ENCODE peak calls at places on chromosomes 11 and 22, in five cellular contexts. X is RWPE2, V is testis, M is endothelial cell of umbilical vein, O is gastrocnemius medialis. Z is an unnamed sample.

GRCh38 chr11:7442588-7443215 is 42.6 kb upstream of the OLFML1 start:
- DNase-seq in V (peak), M (peak), O (peak), X (no peak), Z (peak)

GRCh38 chr11:46389450-46390330 is 1.9 kb downstream of the CHRM4 start:
- DNase-seq in V (peak), M (peak), X (peak), O (peak), Z (peak)

GRCh38 chr11:129018991-129019390 is 76.3 kb upstream of the TP53AIP1 start:
- DNase-seq in V (no peak), O (no peak), X (no peak), M (no peak), Z (no peak)

GRCh38 chr11:67303132-67303988 is at the start of gene SSH3:
- DNase-seq in M (peak), X (peak), V (peak), O (peak), Z (peak)

GRCh38 chr11:125250316-125250870 is 85.8 kb downstream of the PKNOX2 start:
- DNase-seq in M (no peak), X (no peak), O (peak), V (peak), Z (no peak)

GRCh38 chr11:32148824-32149223 is 58.0 kb downstream of the RCN1 start:
- DNase-seq in X (no peak), V (no peak), M (no peak), O (no peak), Z (peak)

GRCh38 chr11:39630365-39630764 is 1829.1 kb downstream of the LRRC4C start:
- DNase-seq in X (no peak), O (no peak), M (no peak), V (no peak), Z (no peak)

GRCh38 chr22:30198152-30198845 is 48.3 kb downstream of the LIF start:
- DNase-seq in M (no peak), X (no peak), O (no peak), V (no peak), Z (no peak)

GRCh38 chr11:46149342-46149741 is 28.1 kb upstream of the PHF21A start:
- DNase-seq in V (no peak), X (no peak), M (no peak), O (no peak), Z (no peak)

GRCh38 chr11:7905961-7906429 is 25.1 kb downstream of the OR10A6 start:
- DNase-seq in M (no peak), O (no peak), X (peak), V (no peak), Z (no peak)

GRCh38 chr11:79160786-79161403 is 279.9 kb downstream of the TENM4 start:
- DNase-seq in O (no peak), M (no peak), X (no peak), V (peak), Z (peak)
- TF ChIP-seq CTCF in O (no peak), M (peak), X (peak), V (peak), Z (peak)

GRCh38 chr22:24583221-24583971 is 9.5 kb downstream of the LRRC75B start:
- DNase-seq in O (no peak), X (no peak), M (no peak), V (peak), Z (peak)

GRCh38 chr22:24584871-24585411 is 7.9 kb downstream of the LRRC75B start:
- DNase-seq in M (no peak), V (no peak), O (no peak), X (no peak), Z (no peak)

GRCh38 chr22:24585927-24586546 is 6.8 kb downstream of the LRRC75B start:
- DNase-seq in M (no peak), O (no peak), X (no peak), V (no peak), Z (no peak)

GRCh38 chr22:24585461-24585860 is 7.4 kb downstream of the LRRC75B start:
- DNase-seq in V (no peak), M (no peak), X (no peak), O (no peak), Z (no peak)

DNA sequence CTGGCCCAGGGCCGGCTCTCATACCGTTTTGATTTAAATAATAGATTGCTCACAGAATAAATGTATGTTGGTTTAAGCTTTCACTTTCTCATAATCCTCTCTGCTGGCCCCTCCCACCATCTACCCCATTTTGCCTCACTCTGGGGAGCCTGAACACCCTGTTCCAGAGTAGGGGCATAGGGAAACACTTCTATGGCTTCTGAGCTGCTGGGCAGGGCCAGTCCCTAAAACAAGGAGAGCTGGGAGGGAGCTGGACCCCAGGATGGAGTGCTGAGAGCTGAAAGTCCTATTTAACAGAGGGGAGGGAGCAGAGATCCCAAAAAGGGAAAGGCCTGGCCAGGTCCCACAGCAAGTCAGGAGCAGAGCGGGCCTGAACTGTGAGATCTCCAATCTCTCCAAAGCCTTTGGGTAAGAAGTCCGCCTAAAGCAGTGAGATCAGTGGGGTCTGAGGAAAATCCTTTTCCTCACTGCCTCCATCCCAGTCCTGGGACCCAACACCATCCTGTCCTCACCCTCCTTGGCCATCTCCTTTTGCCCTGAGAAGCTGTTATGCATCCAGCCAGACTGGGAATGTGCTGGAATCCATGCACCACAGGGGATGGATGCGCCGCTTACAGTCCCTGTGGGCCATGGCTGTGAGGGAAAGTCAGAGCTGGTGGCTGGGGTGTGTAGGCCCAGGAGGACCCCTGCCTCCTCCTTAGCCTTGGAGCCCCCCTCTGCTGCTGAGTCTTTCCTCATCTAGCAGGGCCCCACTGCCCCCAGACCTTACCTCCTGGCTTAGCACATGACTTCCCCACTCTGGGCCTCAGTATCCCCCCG is 8.7 kb downstream of the LRRC75B start:
- DNase-seq in V (no peak), O (no peak), X (no peak), M (no peak), Z (no peak)
- H3K4me3 ChIP-seq in V (no peak), O (no peak), X (no peak), M (no peak), Z (no peak)

DNA sequence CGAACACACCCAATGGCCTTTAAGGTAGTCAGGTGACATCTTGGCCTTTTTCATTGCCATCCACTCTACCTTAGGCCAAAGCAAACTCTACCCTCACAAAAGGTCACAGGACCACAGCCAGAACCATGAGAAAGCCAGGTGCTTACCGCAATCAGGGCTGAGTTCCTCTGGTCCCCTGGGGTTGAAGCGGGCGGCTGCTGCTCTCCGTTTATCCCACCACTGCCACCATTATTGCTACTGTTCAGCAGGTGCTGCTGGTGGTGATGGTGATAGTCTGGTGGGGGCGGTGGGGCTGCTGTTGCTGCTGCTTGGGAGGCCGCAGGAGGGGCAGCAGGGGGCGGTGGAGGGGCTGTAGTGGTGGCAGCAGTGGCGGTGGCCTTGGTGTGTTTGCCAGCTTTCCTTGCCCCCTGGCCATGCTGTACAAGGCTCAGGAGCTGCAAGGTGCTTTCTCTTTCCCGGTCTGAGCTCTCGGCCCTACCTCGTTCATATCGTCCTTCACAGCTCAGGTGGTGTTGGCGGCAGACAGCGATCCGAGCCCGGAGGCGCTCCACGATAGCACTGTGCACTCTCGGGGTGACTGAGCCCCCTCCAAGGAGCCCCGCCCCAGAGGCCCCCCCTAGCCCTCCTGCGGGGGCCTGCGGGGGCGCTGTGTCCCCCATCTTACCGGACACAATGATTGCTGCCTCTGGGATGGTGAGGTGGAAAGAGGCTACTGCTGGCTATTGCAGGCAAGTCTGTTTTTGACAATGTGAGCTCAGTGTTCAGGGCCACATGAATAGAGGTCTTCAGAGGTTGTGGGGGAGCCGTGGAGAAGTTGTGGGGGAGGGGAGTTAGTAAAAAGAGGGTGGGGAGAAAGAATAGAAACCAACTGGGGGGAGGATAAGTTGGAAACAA is 1.5 kb downstream of the MAML2 start:
- DNase-seq in X (no peak), V (no peak), M (peak), O (no peak), Z (peak)
- TF ChIP-seq CTCF in X (peak), V (peak), M (peak), O (no peak), Z (peak)

DNA sequence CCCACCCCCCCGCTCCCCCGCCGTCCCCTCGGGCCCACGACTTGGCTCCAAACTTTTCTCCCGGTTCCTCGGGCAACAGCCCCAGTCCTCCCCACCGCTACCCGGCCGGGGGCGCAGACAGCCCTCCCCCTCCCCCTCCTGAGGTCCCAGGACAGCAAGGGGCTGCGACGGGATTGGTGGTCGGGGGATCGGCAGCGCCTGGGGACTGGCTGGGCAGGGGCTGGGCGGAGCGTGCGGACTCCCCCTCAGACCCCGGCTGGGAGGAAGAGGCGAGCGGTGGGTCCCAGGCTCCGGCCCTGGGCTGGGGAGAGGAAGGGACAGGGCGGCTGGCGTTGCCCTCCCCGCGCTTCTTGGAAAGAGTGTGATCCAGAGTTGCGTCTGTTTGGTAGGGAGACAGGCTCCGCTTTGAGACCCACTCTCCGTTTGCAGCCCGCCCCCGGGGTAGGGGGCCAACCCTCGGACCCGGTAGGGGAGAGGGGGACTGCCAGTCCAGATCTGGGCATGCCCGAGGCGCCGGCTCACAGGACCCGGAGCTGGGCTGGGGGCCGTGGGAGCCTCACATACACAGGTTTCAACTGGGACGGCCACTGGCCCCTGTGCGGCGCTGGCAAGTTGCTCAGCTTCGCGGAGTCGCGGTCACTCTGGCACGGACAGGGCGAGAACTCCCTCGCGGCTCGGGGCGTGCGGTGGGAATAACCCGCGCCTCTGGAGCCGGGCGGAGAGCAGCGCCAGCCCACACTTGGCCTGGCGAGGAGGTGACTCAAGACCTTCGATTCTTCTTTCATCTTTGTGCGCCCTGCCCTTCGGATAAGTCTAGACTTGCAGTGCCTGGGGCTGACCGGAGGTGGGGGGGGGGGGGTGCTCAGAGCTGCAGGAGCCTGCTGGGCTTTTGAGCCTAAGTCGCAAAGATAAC is 1.0 kb downstream of the TSKU start:
- DNase-seq in X (peak), M (peak), O (no peak), V (peak), Z (peak)
- H3K4me3 ChIP-seq in X (peak), M (peak), O (peak), V (peak), Z (peak)

DNA sequence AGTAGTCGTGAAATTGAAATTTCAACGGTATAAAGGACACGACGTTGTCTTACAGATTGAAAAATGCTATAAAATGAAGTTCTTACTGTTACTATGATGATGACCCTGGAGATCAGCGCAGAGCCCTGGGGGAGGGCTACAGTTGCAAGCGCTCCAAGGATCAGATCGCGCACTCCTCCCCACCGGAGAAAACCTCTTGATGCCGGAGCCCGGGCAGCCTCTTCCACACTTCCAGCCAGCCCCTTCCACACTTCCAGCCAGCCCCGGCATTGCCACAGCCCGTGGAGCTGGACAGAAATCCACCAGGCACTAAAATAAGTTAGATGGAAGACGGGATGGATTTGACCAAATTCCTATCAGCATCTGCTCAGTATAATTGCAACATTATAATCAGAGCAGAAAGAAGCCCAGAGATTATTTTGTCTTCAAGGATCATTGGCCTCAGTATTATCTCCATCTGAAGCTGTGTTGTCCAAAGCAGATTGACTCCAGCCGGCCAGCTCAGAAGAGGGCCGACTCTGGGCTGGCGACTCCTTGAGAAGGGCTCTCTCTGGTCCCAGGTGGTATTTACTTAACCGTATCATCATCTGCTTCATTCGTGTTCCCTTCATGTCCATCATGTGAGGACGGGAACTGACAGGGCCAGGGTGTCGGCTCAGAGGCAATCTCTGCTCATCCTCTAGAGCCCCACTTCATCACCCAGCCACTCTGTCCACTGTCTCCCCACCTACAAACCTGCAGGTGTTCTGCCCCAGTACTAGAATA is 777 bp upstream of the MICAL3 start:
- DNase-seq in O (no peak), X (no peak), V (peak), M (no peak), Z (no peak)
- TF ChIP-seq CTCF in O (no peak), X (peak), V (no peak), M (no peak), Z (no peak)

GRCh38 chr11:60790726-60791125 is 5.6 kb downstream of the MS4A10 start:
- DNase-seq in V (no peak), M (no peak), O (no peak), X (no peak), Z (no peak)
- H3K4me3 ChIP-seq in V (no peak), M (no peak), O (no peak), X (no peak), Z (no peak)

DNA sequence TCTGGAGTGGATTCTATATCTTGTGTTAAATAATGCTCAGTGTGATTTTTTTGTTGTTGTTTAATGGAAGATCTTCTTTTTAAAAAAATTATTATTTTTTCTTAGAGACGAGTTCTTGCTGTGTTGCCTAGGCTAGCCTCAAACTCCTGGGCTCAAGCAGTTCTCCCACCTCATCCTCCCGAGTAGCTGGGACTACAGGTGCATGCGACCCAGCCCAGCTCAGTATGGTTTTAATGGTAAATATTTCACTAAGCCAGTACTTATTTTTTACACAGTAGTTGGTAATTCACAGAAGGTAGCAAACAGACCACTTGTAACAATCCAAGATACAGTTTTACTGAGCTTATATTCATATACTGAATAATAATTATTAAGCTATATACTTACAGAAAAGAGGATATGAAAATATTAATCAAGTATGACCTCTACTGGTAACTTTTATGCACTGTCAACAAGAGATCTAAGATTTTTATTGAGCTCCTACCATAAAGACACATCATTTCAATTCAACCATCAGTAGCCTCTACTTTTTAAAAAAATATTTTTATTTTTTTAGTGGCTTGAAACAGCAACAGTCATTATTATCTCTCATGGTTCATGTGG is 6.1 kb upstream of the CD59 start:
- DNase-seq in X (no peak), M (peak), O (no peak), V (no peak), Z (peak)
- TF ChIP-seq CTCF in X (peak), M (peak), O (peak), V (no peak), Z (peak)